ENCODE peak calls at places on chromosomes 2 and 18, in five cellular contexts. J is kidney epithelial cell, G is spleen, U is DND-41, S is endothelial cell of umbilical vein. V is an unnamed sample.

GRCh38 chr2:60503923-60504514 is 49.4 kb downstream of the BCL11A start:
- DNase-seq in J (no peak), G (no peak), U (no peak), S (no peak), V (no peak)

GRCh38 chr2:216519154-216519762 is 20.6 kb downstream of the RPL37A start:
- DNase-seq in J (no peak), G (no peak), U (peak), S (peak), V (no peak)

GRCh38 chr2:239724851-239725550 is 300.1 kb downstream of the NDUFA10 start:
- DNase-seq in J (no peak), G (peak), U (no peak), S (no peak), V (peak)

GRCh38 chr2:164625378-164625971 is 4.2 kb upstream of the GRB14 start:
- DNase-seq in J (no peak), G (no peak), U (no peak), S (peak), V (no peak)

GRCh38 chr2:5692561-5693287 is 540 bp downstream of the SOX11 start:
- DNase-seq in J (no peak), G (peak), U (no peak), S (peak), V (peak)

GRCh38 chr18:76494541-76495403 is at the start of gene ZNF516:
- DNase-seq in J (no peak), G (peak), U (no peak), S (no peak), V (no peak)

GRCh38 chr2:241701155-241701404 is 759 bp upstream of the ING5 start:
- DNase-seq in J (no peak), G (no peak), U (peak), S (no peak), V (no peak)

GRCh38 chr2:200181732-200182131 is 124.8 kb upstream of the SPATS2L start:
- DNase-seq in J (no peak), G (no peak), U (no peak), S (no peak), V (no peak)

GRCh38 chr2:230023313-230023712 is 45.4 kb downstream of the SLC16A14 start:
- DNase-seq in J (no peak), G (no peak), U (no peak), S (no peak), V (no peak)

GRCh38 chr2:135952891-135953290 is 32.5 kb downstream of the DARS1 start:
- DNase-seq in J (no peak), G (no peak), U (no peak), S (no peak), V (no peak)

GRCh38 chr18:51211552-51211951 is 14.1 kb upstream of the MEX3C start:
- DNase-seq in J (peak), G (no peak), U (no peak), S (peak), V (no peak)

GRCh38 chr2:30359644-30360167 is 87.3 kb upstream of the LCLAT1 start:
- DNase-seq in J (no peak), G (no peak), U (no peak), S (no peak), V (no peak)

GRCh38 chr2:7972670-7973069 is 709.2 kb upstream of the ID2 start:
- DNase-seq in J (no peak), G (no peak), U (no peak), S (no peak), V (no peak)

GRCh38 chr18:74234326-74235171 is 57.2 kb downstream of the CYB5A start:
- DNase-seq in J (peak), G (no peak), U (no peak), S (peak), V (no peak)

GRCh38 chr2:216006164-216006663 is 7.1 kb downstream of the MREG start:
- DNase-seq in J (peak), G (peak), U (no peak), S (peak), V (no peak)

GRCh38 chr2:925711-926110 is 24.9 kb upstream of the SNTG2 start:
- DNase-seq in J (no peak), G (no peak), U (no peak), S (no peak), V (no peak)

GRCh38 chr2:127235082-127235702 is 15.1 kb upstream of the CYP27C1 start:
- DNase-seq in J (no peak), G (no peak), U (no peak), S (no peak), V (no peak)

GRCh38 chr2:218400167-218400929 is 680 bp downstream of the CTDSP1 start:
- DNase-seq in J (no peak), G (peak), U (peak), S (peak), V (no peak)

GRCh38 chr2:240624950-240625621 is at the start of gene GPR35:
- DNase-seq in J (peak), G (peak), U (no peak), S (no peak), V (peak)

GRCh38 chr18:62569081-62569480 is 46.3 kb downstream of the ZCCHC2 start:
- DNase-seq in J (no peak), G (no peak), U (no peak), S (no peak), V (no peak)

GRCh38 chr2:68837164-68837860 is 33.9 kb downstream of the BMP10 start:
- DNase-seq in J (no peak), G (peak), U (no peak), S (peak), V (no peak)

GRCh38 chr2:235614900-235615712 is 121.3 kb downstream of the AGAP1 start:
- DNase-seq in J (no peak), G (no peak), U (no peak), S (peak), V (no peak)

GRCh38 chr2:18510775-18511174 is 49.7 kb downstream of the RDH14 start:
- DNase-seq in J (no peak), G (no peak), U (no peak), S (no peak), V (no peak)

GRCh38 chr2:134778372-134778771 is 59.6 kb upstream of the TMEM163 start:
- DNase-seq in J (no peak), G (no peak), U (no peak), S (no peak), V (no peak)
- TF ChIP-seq CTCF in J (peak), G (no peak), U (peak), S (peak), V (peak)

GRCh38 chr18:66393463-66393862 is 210.4 kb downstream of the CDH19 start:
- DNase-seq in J (no peak), G (no peak), U (no peak), S (no peak), V (no peak)
- TF ChIP-seq CTCF in J (no peak), G (no peak), U (no peak), S (no peak), V (no peak)

DNA sequence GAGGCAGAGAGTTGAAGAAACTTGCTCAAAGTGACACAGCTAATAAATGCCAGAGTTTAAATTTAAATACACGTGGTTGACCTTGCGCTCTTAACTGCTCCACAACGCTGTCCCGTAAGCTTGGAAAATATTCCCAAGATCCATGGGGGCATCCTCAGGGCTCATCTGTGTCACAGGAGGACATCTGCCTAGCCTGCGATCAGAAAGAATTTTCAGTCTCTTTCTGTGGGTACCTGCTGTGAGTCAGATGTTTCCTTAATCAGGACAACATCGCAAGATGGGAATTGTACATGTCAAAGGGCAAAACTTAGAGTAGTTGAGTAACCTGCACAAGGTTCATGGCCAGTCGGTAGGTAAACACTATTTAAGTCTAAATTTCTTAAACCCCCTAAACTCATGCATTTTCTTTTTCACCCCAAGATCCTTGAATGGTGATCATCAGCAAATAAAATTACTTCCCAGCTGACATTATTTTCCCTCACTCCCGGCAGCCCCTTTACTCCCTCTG is 1.4 kb downstream of the CMPK2 start:
- DNase-seq in J (no peak), G (no peak), U (no peak), S (no peak), V (no peak)
- TF ChIP-seq CTCF in J (no peak), G (no peak), U (no peak), S (no peak), V (no peak)

GRCh38 chr2:182668671-182669070 is 47.4 kb upstream of the DNAJC10 start:
- DNase-seq in J (peak), G (no peak), U (peak), S (peak), V (peak)

GRCh38 chr2:182664212-182664611 is 51.8 kb upstream of the DNAJC10 start:
- DNase-seq in J (no peak), G (no peak), U (no peak), S (no peak), V (no peak)

GRCh38 chr2:182667321-182667695 is 48.7 kb upstream of the DNAJC10 start:
- DNase-seq in J (no peak), G (no peak), U (no peak), S (no peak), V (no peak)

GRCh38 chr2:182672471-182673165 is 43.4 kb upstream of the DNAJC10 start:
- DNase-seq in J (peak), G (no peak), U (no peak), S (peak), V (no peak)

DNA sequence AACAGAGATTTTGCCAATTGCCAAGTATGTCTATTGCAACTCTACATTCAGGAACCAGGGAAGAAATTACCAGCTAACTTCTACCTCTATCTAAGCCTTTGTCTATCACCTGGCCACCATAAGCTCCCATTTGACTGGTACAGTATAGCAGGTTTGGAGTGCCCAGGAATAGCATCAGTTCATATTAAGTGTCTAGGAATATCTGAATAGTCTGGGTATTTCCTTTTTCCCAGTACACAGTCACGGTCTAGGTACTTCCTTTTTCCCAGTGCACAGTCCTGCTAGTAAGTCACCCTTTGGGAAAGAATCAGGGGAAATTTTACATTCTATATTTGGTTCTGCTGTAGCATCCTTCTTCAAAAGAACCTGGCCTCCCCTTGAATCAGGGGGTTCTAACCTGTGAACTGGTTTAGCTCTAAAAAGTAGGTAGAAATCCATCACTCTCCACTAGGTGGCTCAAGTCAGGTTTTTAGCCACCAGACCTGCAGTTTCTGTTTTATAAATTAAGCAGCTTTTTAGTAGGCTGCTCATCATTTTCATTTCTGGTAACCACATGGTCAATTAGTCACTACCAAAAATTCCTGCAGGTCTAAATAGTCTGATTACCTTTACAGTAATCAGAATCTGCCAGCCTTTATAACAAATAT is 49.3 kb upstream of the DNAJC10 start:
- DNase-seq in J (no peak), G (no peak), U (no peak), S (peak), V (no peak)
- TF ChIP-seq CTCF in J (peak), G (peak), U (peak), S (peak), V (peak)

DNA sequence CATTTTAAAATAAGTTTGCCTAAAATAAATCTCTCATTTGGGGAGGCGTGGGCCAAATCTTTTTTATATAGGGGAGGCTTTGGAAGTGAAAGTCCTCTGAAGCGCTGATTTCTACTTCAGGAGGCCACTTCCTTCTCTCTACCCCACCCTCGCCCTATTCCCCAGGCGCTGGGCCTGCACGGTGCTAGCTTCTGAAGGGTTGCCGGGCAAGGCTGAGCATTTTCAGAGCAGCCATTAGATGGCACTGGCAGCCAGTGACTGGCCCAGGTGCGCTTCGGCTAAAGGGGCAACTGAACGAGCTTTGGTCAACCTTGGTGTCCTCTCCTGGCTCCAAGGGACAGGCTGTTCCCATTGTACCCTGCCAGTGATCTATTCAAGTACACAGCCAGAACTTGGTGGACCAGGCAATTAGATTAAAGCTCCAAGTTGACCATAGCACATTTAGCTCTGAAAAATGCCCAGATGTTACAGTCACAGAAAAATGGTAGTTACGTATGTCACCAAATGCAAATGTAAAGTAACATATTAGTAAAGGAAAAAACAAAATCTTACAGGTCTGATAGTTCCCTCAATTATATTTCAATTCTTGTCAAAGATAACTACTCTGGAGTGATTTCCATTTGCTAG is 2.3 kb downstream of the POMC start:
- DNase-seq in J (no peak), G (peak), U (peak), S (no peak), V (no peak)
- TF ChIP-seq CTCF in J (peak), G (peak), U (peak), S (no peak), V (peak)

V was measured in chondrocyte.